ENCODE peak calls at places on chromosome 2, in eight cellular contexts. E, M, D, A, Q, Y, X and R are unnamed samples.
A peak's percentile ranks its signal among the peaks of the same experiment; 100 is the strongest.

GRCh38 chr2:183093857-183094657 is 15.5 kb downstream of the DUSP19 start:
- DNase-seq in E (peak; percentile 37), M (peak; percentile 47), D (no peak), A (no peak), Q (no peak), Y (no peak), X (no peak), R (no peak)

GRCh38 chr2:202032841-202033316 is 776 bp upstream of the FZD7 start:
- DNase-seq in E (peak; percentile 58), M (peak; percentile 53), D (peak; percentile 77), A (no peak), Q (peak; percentile 70), Y (peak; percentile 15), X (peak; percentile 51), R (no peak)

GRCh38 chr2:162327134-162327769 is 8.8 kb upstream of the IFIH1 start:
- DNase-seq in E (no peak), M (peak; percentile 24), D (peak; percentile 46), A (no peak), Q (no peak), Y (no peak), X (no peak), R (no peak)

GRCh38 chr2:21317131-21317530 is 193.4 kb downstream of the TDRD15 start:
- DNase-seq in E (peak; percentile 49), M (peak; percentile 68), D (peak; percentile 64), A (peak; percentile 37), Q (peak; percentile 57), Y (no peak), X (peak; percentile 59), R (no peak)

GRCh38 chr2:172698041-172698863 is 37.4 kb upstream of the RAPGEF4 start:
- DNase-seq in E (peak; percentile 69), M (peak; percentile 85), D (peak; percentile 88), A (no peak), Q (no peak), Y (no peak), X (no peak), R (no peak)

GRCh38 chr2:44715671-44716077 is 225.8 kb upstream of the SIX3 start:
- DNase-seq in E (no peak), M (peak; percentile 52), D (peak; percentile 21), A (no peak), Q (peak; percentile 1), Y (no peak), X (peak; percentile 14), R (no peak)

GRCh38 chr2:26696352-26696816 is 3.9 kb downstream of the KCNK3 start:
- DNase-seq in E (no peak), M (peak; percentile 93), D (no peak), A (no peak), Q (no peak), Y (no peak), X (no peak), R (no peak)

GRCh38 chr2:192645811-192646598 is 451.3 kb upstream of the TMEFF2 start:
- DNase-seq in E (no peak), M (no peak), D (no peak), A (no peak), Q (no peak), Y (no peak), X (no peak), R (no peak)

GRCh38 chr2:64311948-64312621 is 141.9 kb upstream of the LGALSL start:
- DNase-seq in E (no peak), M (peak; percentile 96), D (peak; percentile 64), A (peak; percentile 65), Q (peak; percentile 62), Y (no peak), X (no peak), R (no peak)

GRCh38 chr2:132460781-132461180 is 44.2 kb downstream of the GPR39 start:
- DNase-seq in E (no peak), M (peak; percentile 20), D (no peak), A (no peak), Q (no peak), Y (no peak), X (no peak), R (no peak)